ENCODE peak calls at places on chromosomes 11 and 22, in nine cellular contexts. P is IMR-90, Y is PC-3, C is DND-41, F is fibroblast of lung, O is mesendoderm, K is H1, J is mammary epithelial cell, L is GM12878. U is an unnamed sample.
A peak's percentile ranks its signal among the peaks of the same experiment; 100 is the strongest.

GRCh38 chr22:45212306-45212709 is 28.4 kb downstream of the KIAA0930 start:
- DNase-seq in P (peak; percentile 96), Y (no peak), C (no peak), F (peak; percentile 95), O (peak; percentile 88), K (no peak), J (peak; percentile 88), L (no peak), U (no peak)

GRCh38 chr11:69394234-69394891 is 87.1 kb upstream of the LINC01488 start:
- DNase-seq in P (no peak), Y (no peak), C (no peak), F (no peak), O (no peak), K (no peak), J (no peak), L (no peak), U (no peak)

GRCh38 chr22:35913925-35914324 is 114.7 kb downstream of the RBFOX2 start:
- DNase-seq in P (no peak), Y (no peak), C (no peak), F (no peak), O (no peak), K (no peak), J (no peak), L (no peak), U (no peak)

GRCh38 chr11:24963879-24964278 is 467.0 kb downstream of the LUZP2 start:
- DNase-seq in P (no peak), Y (peak; percentile 4), C (no peak), F (peak; percentile 29), O (no peak), K (no peak), J (no peak), L (no peak), U (no peak)

GRCh38 chr22:38243007-38243775 is 29.6 kb downstream of the TMEM184B start:
- DNase-seq in P (peak; percentile 78), Y (no peak), C (no peak), F (peak; percentile 27), O (no peak), K (no peak), J (peak; percentile 22), L (no peak), U (no peak)

GRCh38 chr11:129102225-129102624 is 89.9 kb downstream of the ARHGAP32 start:
- DNase-seq in P (no peak), Y (no peak), C (no peak), F (no peak), O (no peak), K (no peak), J (no peak), L (no peak), U (no peak)

GRCh38 chr11:7672960-7673723 is at the start of gene CYB5R2:
- DNase-seq in P (peak; percentile 5), Y (no peak), C (no peak), F (peak; percentile 16), O (peak; percentile 84), K (peak; percentile 79), J (no peak), L (no peak), U (peak; percentile 59)

GRCh38 chr11:128544625-128545024 is 42.7 kb downstream of the ETS1 start:
- DNase-seq in P (peak; percentile 77), Y (no peak), C (peak; percentile 13), F (peak; percentile 34), O (no peak), K (no peak), J (no peak), L (no peak), U (no peak)

GRCh38 chr11:73384531-73384870 is 8.3 kb downstream of the RELT start:
- DNase-seq in P (no peak), Y (no peak), C (no peak), F (no peak), O (no peak), K (no peak), J (no peak), L (no peak), U (no peak)

GRCh38 chr11:73386026-73386425 is 9.8 kb downstream of the RELT start:
- DNase-seq in P (no peak), Y (no peak), C (no peak), F (no peak), O (no peak), K (no peak), J (no peak), L (peak; percentile 49), U (no peak)

GRCh38 chr11:73386568-73386967 is 10.4 kb downstream of the RELT start:
- DNase-seq in P (no peak), Y (no peak), C (no peak), F (no peak), O (no peak), K (no peak), J (no peak), L (no peak), U (no peak)

GRCh38 chr11:73384127-73384441 is 7.9 kb downstream of the RELT start:
- DNase-seq in P (no peak), Y (no peak), C (no peak), F (no peak), O (no peak), K (no peak), J (no peak), L (no peak), U (no peak)

DNA sequence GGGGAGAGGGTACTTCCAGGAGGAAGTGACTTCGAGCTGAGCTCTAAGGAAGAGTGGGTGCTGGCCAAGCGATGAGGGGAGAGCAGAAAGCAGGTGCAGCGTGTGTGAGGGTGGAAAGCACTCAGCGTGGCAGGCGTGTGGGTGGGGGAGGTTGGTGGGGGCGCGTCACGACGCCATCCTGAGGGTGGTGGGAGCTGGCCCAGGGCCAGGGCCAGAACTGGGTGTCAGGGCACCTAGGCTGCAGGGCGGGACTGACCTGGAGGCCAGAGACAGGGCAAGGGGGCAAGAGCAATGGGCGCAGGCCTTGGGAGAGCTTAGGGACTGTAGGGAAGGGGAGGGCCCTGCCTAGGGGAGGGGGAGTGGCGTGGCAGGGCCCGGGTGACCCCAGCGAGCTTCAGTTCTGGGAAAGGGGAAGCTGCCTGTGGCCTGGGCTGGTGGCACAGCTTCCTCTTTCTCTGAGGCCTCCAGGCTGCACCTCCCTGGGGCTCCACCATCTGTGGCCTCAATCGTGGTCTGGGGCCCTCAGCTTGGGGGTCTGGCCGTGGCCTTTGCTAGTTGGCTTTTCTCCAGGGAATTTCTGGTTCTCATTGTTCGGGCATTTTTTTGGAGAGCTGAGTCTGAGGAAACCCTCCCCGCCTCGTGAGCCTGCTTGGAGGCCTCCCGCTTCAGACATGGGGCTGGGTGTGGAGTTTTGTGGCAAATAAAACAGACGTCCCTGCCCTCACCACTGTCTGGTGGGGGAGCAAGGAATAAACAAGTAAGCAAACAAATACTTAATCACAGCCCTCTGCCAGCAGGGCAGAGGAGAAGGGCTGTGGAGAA is 8.9 kb downstream of the RELT start:
- DNase-seq in P (no peak), Y (no peak), C (peak; percentile 40), F (no peak), O (no peak), K (no peak), J (no peak), L (peak; percentile 69), U (no peak)
- H3K4me3 ChIP-seq in P (no peak overlapping the region), Y (no peak overlapping the region), C (no peak overlapping the region), F (no peak overlapping the region), O (no peak overlapping the region), K (no peak overlapping the region), J (no peak overlapping the region), L (peak overlapping the region; percentile 66), U (no peak overlapping the region)

DNA sequence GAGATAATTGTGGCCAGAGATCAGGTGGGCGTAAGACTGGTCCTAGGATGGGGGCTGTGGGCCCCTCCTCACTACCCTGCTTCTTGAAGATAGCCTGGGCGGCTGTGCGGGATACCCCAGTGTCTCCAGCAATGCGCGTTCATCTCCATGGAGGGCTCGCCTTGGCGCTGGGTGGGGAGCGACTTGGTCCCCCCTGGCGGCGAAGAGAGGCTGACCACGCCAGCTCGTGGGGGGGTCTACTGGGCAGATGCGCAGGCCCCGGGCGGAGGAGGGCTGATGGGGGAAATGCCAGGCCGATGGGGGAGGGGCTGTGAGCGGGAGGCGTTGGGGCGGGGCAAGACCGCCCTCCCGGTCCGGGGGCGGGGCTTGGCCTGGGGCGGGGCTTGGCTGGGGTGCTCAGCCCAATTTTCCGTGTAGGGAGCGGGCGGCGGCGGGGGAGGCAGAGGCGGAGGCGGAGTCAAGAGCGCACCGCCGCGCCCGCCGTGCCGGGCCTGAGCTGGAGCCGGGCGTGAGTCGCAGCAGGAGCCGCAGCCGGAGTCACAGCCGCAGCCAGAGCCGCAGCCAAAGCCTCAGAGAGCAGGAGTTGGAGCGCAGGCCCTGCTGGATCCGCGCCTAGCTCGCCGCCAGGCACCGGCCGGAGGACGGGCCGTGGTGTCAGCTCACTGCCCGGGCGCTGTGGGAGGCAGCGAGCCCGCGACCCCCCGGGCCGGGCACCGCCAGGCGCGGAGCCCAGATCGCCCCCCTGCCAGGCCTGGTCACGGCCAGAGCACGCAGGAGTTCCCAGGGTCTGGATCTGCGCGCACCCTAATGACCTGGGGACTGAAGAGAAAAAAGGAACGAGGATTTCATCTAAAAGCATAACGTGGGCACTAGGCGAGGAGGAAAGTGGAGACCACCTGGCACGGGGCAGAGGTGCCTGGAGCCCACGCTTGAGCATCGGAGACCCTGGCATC is at the start of gene SLC35E4:
- DNase-seq in P (peak; percentile 86), Y (peak; percentile 83), C (peak; percentile 86), F (peak; percentile 87), O (peak; percentile 90), K (peak; percentile 98), J (peak; percentile 88), L (peak; percentile 47), U (peak; percentile 89)
- H3K9ac ChIP-seq in P (peak within 1 kb of the TSS; percentile 61), Y (peak within 1 kb of the TSS; percentile 83), C (peak within 1 kb of the TSS; percentile 57), F (peak within 1 kb of the TSS; percentile 79), O (peak within 1 kb of the TSS; percentile 81), K (peak within 1 kb of the TSS; percentile 8), J (peak within 1 kb of the TSS; percentile 43), L (peak within 1 kb of the TSS; percentile 80), U (peak within 1 kb of the TSS; percentile 92)

DNA sequence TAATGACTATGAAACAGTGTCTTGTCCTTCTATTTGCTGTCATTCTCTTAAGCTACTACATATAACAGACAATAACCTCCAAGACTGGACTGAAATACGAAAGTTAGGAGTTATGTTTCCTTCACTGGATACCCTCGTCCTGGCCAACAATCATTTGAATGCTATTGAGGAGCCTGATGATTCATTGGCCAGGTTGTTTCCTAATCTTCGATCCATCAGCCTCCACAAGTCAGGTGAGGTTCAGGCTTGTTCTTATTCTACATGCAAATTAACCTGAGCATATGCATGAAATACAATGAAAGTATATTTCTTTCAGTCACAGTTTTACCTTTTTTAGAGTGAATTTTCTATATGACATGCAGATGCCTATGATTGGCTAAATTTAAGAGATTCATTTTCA is 31.2 kb downstream of the TBCEL start:
- DNase-seq in P (no peak), Y (no peak), C (no peak), F (no peak), O (no peak), K (no peak), J (no peak), L (no peak), U (no peak)
- H3K36me3 ChIP-seq in P (peaks cover 14% of the 10 kb centered on the region), Y (peaks cover 12% of the 10 kb centered on the region), C (peaks cover 37% of the 10 kb centered on the region), F (no peaks in the 10 kb centered on the region), O (peaks cover 2% of the 10 kb centered on the region), K (peaks cover 3% of the 10 kb centered on the region), J (peaks cover 4% of the 10 kb centered on the region), L (no peaks in the 10 kb centered on the region), U (peaks cover 4% of the 10 kb centered on the region)

GRCh38 chr11:102491969-102492368 is 38.6 kb downstream of the MMP7 start:
- DNase-seq in P (no peak), Y (no peak), C (no peak), F (no peak), O (no peak), K (no peak), J (no peak), L (no peak), U (no peak)

GRCh38 chr11:102494216-102494615 is 36.3 kb downstream of the MMP7 start:
- DNase-seq in P (peak; percentile 51), Y (peak; percentile 99), C (no peak), F (peak; percentile 89), O (no peak), K (no peak), J (peak; percentile 78), L (no peak), U (no peak)

GRCh38 chr11:102497061-102497460 is 33.5 kb downstream of the MMP7 start:
- DNase-seq in P (peak; percentile 77), Y (peak; percentile 35), C (no peak), F (peak; percentile 77), O (no peak), K (no peak), J (no peak), L (no peak), U (no peak)

GRCh38 chr11:102493524-102493923 is 37.0 kb downstream of the MMP7 start:
- DNase-seq in P (no peak), Y (no peak), C (no peak), F (no peak), O (no peak), K (no peak), J (no peak), L (no peak), U (no peak)

DNA sequence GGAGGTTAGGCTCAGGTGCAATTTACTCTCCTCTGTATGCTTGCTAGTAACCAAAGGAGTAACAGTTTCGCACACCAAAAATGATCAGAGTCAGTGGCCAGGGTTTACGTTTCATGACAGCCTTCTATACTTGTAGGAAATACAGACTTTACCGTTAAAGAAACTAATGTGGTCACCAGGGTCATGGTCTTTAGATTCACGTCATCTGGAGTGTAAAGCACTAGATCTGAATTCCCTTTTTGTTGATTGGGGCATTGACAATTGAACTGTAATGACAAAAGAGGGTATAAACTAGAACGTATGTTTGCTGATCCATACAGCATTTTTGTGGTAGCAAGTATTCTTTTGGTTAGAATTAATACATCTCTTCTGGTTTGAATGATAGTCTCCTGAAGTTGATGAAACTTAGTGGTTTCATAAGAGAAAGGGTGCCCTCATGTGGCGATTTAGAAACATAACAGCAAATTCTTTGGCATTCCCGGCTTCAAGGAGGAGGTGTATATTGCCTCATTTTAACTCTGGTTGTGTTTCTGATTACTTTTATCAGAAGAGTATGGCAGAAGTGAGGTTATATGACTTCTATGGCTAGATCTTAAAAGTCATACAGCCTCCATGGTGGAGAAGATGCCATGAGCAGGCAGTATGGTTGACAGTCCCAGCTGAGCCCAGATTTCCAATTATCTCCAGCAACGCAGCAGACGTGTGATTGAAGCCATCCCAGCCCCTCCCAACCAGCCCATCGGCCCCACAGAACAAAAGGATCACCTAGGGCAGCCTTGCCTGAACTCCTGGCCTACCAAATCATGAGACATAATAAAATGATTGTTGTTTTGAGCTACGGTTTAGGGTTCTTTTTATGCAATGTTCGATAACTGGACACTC is 35.1 kb downstream of the MMP7 start:
- DNase-seq in P (peak; percentile 88), Y (peak; percentile 95), C (peak; percentile 36), F (peak; percentile 81), O (peak; percentile 86), K (peak; percentile 63), J (peak; percentile 70), L (peak; percentile 79), U (peak; percentile 78)
- H3K4me3 ChIP-seq in P (no peak overlapping the region), Y (no peak overlapping the region), C (no peak overlapping the region), F (no peak overlapping the region), O (no peak overlapping the region), K (peak overlapping the region; percentile 41), J (no peak overlapping the region), L (peak overlapping the region; percentile 34), U (no peak overlapping the region)

U was measured in neuronal stem cell.